ENCODE peak calls at places on chromosomes 7 and 10, in four cellular contexts. Y is GM12878, U is H1, Q is HepG2. B is an unnamed sample. For H3K4me1, the result is how much of the 10 kb centered on the place peaks cover.

GRCh38 chr10:86684305-86684704 is 16.0 kb downstream of the LDB3 start:
- DNase-seq in Y (no peak), Q (no peak), U (peak), B (no peak)

GRCh38 chr10:17430647-17431355 is 23.6 kb downstream of the ST8SIA6 start:
- DNase-seq in U (peak), Q (peak), Y (no peak), B (peak)

GRCh38 chr7:151992375-151992774 is 33.1 kb upstream of the GALNT11 start:
- DNase-seq in Y (no peak), Q (peak), U (peak), B (peak)

GRCh38 chr7:42902361-42902760 is 9.5 kb downstream of the C7orf25 start:
- DNase-seq in Q (no peak), U (no peak), Y (no peak), B (no peak)

GRCh38 chr10:131946880-131947279 is 34.8 kb downstream of the BNIP3 start:
- DNase-seq in Q (no peak), Y (no peak), U (no peak), B (no peak)

GRCh38 chr7:33757563-33758165 is 147.7 kb upstream of the BMPER start:
- DNase-seq in Y (no peak), Q (peak), U (no peak), B (peak)

GRCh38 chr7:70735313-70735712 is 396.6 kb upstream of the GALNT17 start:
- DNase-seq in U (no peak), Y (no peak), Q (no peak), B (no peak)

GRCh38 chr10:69009360-69009759 is 20.8 kb downstream of the KIFBP start:
- DNase-seq in U (no peak), Y (no peak), Q (no peak), B (no peak)

GRCh38 chr10:68878463-68878862 is 22.7 kb upstream of the DDX50 start:
- DNase-seq in Q (peak), Y (no peak), U (no peak), B (no peak)

GRCh38 chr7:35848728-35849127 is 47.9 kb downstream of the SEPTIN7 start:
- DNase-seq in Y (no peak), Q (no peak), U (no peak), B (no peak)

GRCh38 chr10:69057951-69058297 is 30.0 kb upstream of the SRGN start:
- DNase-seq in Y (no peak), U (no peak), Q (no peak), B (no peak)

GRCh38 chr7:29005829-29006228 is 47.7 kb upstream of the TRIL start:
- DNase-seq in Y (no peak), Q (peak), U (no peak), B (no peak)

GRCh38 chr10:14408139-14408538 is 77.4 kb upstream of the FRMD4A start:
- DNase-seq in Y (no peak), U (no peak), Q (no peak), B (no peak)

GRCh38 chr7:36355490-36355889 is 34.2 kb upstream of the ANLN start:
- DNase-seq in Q (no peak), U (no peak), Y (no peak), B (no peak)

GRCh38 chr10:68096913-68097509 is 12.3 kb upstream of the MYPN start:
- DNase-seq in Y (no peak), Q (no peak), U (no peak), B (peak)

GRCh38 chr7:158782638-158783490 is 46.4 kb downstream of the ESYT2 start:
- DNase-seq in Q (peak), U (peak), Y (no peak), B (peak)

GRCh38 chr10:91652364-91652763 is 19.5 kb upstream of the PPP1R3C start:
- DNase-seq in Y (no peak), U (no peak), Q (peak), B (no peak)

GRCh38 chr7:40047661-40048060 is 86.8 kb downstream of the MPLKIP start:
- DNase-seq in Q (peak), Y (no peak), U (no peak), B (no peak)

GRCh38 chr10:51422311-51423120 is 276.9 kb downstream of the CSTF2T start:
- DNase-seq in U (peak), Y (peak), Q (peak), B (peak)

GRCh38 chr7:143381427-143382125 is 431 bp downstream of the ZYX start:
- DNase-seq in Y (no peak), Q (no peak), U (no peak), B (no peak)

GRCh38 chr10:331186-331585 is 195.9 kb downstream of the ZMYND11 start:
- DNase-seq in Y (no peak), Q (no peak), U (no peak), B (no peak)

GRCh38 chr10:6665847-6666246 is 85.8 kb upstream of the PRKCQ start:
- DNase-seq in Y (no peak), U (no peak), Q (no peak), B (no peak)

GRCh38 chr10:6671976-6672375 is 91.9 kb upstream of the PRKCQ start:
- DNase-seq in U (no peak), Q (no peak), Y (no peak), B (no peak)

GRCh38 chr10:6667150-6667549 is 87.1 kb upstream of the PRKCQ start:
- DNase-seq in Q (no peak), U (no peak), Y (no peak), B (no peak)

GRCh38 chr10:6669269-6669859 is 89.3 kb upstream of the PRKCQ start:
- DNase-seq in Y (no peak), U (no peak), Q (peak), B (peak)

DNA sequence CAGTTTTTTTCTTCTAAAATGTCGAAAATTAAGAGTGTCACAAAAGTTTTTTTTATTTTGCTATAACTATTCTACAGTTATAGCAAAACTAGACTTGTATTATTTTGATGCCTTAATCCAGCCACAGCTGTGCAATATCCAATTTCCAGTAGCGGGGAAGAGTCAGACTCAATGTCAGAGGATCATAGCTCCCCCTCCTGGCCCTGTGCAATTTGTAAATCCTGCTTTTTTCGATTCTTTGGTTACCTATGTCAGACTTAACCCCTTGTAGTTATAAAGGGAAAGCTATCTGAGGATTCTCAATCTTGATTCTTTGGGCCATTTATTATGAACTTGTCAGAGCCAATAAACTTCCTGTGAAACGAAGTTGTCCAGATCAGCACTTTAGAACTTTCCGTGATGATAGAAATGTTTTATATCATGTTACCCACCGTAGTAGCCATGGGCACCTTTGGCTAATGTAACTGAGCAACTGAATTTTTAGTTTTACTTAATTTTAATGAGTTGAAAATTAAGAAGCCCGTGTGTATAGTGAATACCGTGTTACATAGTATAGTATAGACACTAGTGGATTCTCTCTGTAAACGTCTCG is 87.7 kb upstream of the PRKCQ start:
- DNase-seq in U (peak), Q (peak), Y (no peak), B (peak)
- TF ChIP-seq ZNF274 in U (no peak), Q (no peak), Y (no peak), B (no peak)

GRCh38 chr10:62512732-62513475 is 138.7 kb downstream of the ZNF365 start:
- DNase-seq in Q (no peak), Y (no peak), U (no peak), B (no peak)
- TF ChIP-seq SUZ12 in Q (no peak), Y (no peak), U (no peak), B (no peak)

GRCh38 chr10:133006202-133006601 is 63.8 kb upstream of the CFAP46 start:
- DNase-seq in U (no peak), Y (no peak), Q (no peak), B (no peak)

GRCh38 chr10:133004478-133004877 is 62.1 kb upstream of the CFAP46 start:
- DNase-seq in U (no peak), Q (no peak), Y (no peak), B (no peak)

GRCh38 chr10:133003195-133003594 is 60.8 kb upstream of the CFAP46 start:
- DNase-seq in Q (no peak), U (no peak), Y (no peak), B (no peak)

GRCh38 chr10:133006806-133007205 is 64.4 kb upstream of the CFAP46 start:
- DNase-seq in U (no peak), Y (no peak), Q (no peak), B (no peak)

DNA sequence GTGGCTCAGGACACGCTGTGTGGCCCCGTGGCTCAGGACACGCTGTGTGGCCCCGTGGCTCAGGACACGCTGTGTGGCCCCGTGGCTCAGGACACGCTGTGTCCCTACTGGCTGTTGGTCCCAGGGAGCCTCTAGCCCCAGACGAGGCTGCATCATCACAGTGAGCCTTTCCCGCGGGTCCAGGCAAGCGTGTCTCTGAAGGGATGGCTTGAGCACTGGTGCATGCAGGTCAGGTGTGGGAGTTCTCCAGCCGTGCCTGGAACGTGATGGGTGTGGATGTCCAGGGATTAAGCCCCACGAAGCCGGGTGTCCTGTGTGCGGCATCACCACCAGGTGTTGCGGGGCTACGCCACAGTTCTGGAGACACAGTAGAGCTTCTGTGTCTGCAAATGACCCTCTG is 62.6 kb upstream of the CFAP46 start:
- DNase-seq in U (no peak), Q (no peak), Y (no peak), B (no peak)
- H3K4me1 ChIP-seq in U (under half), Q (under half), Y (under half), B (under half)

GRCh38 chr7:110317699-110318265 is 773.1 kb upstream of the LRRN3 start:
- DNase-seq in Y (no peak), Q (peak), U (no peak), B (no peak)
- TF ChIP-seq ZNF274 in Y (no peak), Q (no peak), U (no peak), B (no peak)

DNA sequence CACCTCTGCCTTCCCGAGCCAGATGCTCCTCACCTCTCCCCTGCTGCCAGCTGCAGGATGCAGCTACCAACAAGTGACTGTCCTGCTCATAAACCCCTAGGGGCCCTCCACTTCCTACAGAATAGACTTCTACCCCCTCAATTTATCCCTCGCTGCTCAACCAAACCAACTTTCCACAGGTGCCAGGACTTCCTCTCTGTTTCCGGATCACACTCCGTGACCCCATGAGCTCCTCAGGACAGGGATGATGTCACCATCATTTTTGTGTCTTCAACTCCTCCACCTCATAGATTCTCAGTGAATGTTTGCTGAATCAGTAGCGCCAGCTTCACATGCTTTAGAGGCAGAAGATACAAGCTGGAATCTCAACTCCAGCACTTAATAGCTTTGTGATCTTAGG is 25.8 kb upstream of the ADRB1 start:
- DNase-seq in U (no peak), Y (no peak), Q (no peak), B (no peak)
- TF ChIP-seq SUZ12 in U (no peak), Y (no peak), Q (no peak), B (no peak)

DNA sequence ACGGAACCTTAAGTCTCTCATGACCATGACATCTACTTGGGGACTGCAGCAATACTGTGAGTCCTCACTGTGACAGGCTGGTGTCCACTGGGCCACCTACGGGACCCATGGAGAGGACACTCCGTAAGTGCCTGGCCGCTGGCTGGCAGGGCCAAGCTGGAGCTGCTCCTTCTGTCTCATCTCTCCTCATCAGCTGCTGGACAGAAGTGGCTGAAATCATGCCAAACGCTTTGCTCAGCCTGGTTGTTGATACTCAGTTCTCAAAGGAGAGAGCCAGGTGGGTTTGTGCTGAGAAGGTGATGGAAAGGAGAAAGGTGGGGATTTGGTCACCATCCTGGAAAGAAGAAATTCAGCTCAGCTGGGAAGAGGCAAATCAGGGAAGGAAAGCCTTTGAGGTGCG is 33.3 kb downstream of the AFAP1L2 start:
- DNase-seq in Q (no peak), Y (no peak), U (no peak), B (no peak)
- H3K4me1 ChIP-seq in Q (under half), Y (under half), U (under half), B (under half)

GRCh38 chr7:108372601-108373000 is 83.6 kb downstream of the NRCAM start:
- DNase-seq in Y (no peak), U (no peak), Q (no peak), B (no peak)

GRCh38 chr7:108376206-108376605 is 80.0 kb downstream of the NRCAM start:
- DNase-seq in Q (no peak), Y (no peak), U (no peak), B (no peak)

GRCh38 chr7:108380527-108380926 is 75.7 kb downstream of the NRCAM start:
- DNase-seq in U (no peak), Y (no peak), Q (no peak), B (no peak)

GRCh38 chr7:108374899-108375298 is 81.3 kb downstream of the NRCAM start:
- DNase-seq in Q (no peak), Y (no peak), U (no peak), B (no peak)

GRCh38 chr7:108375668-108376067 is 80.6 kb downstream of the NRCAM start:
- DNase-seq in U (no peak), Y (no peak), Q (no peak), B (no peak)
- TF ChIP-seq ZNF274 in U (no peak), Y (no peak), Q (no peak), B (no peak)